ENCODE peak calls at places on chromosomes 13 and 19, in six cellular contexts. One of them, this sample, is unnamed.

GRCh38 chr19:42143341-42144234 is 11.3 kb upstream of the POU2F2 start:
- DNase-seq in KBM-7: peak; percentile 39
- DNase-seq in NCI-H2107: no peak
- DNase-seq in cardiac fibroblast: peak; percentile 52
- DNase-seq in B cell: no peak
- DNase-seq in stimulated activated CD8-positive, alpha-beta memory T cell treated with anti-CD3 and anti-CD28 coated beads, Interleukin-4, amount 100 ng/mL, for 1 hour: no peak
- DNase-seq in this sample: no peak

GRCh38 chr13:111314852-111315251 is 5.6 kb upstream of the TEX29 start:
- DNase-seq in NCI-H2107: no peak
- DNase-seq in B cell: peak; percentile 23
- DNase-seq in cardiac fibroblast: no peak
- DNase-seq in stimulated activated CD8-positive, alpha-beta memory T cell treated with anti-CD3 and anti-CD28 coated beads, Interleukin-4, amount 100 ng/mL, for 1 hour: no peak
- DNase-seq in KBM-7: no peak
- DNase-seq in this sample: no peak

GRCh38 chr19:16160943-16161560 is 12.3 kb downstream of the CIB3 start:
- DNase-seq in KBM-7: no peak
- DNase-seq in stimulated activated CD8-positive, alpha-beta memory T cell treated with anti-CD3 and anti-CD28 coated beads, Interleukin-4, amount 100 ng/mL, for 1 hour: no peak
- DNase-seq in B cell: no peak
- DNase-seq in NCI-H2107: no peak
- DNase-seq in cardiac fibroblast: peak; percentile 29
- DNase-seq in this sample: no peak

GRCh38 chr13:80217614-80218456 is 123.1 kb downstream of the SPRY2 start:
- DNase-seq in NCI-H2107: no peak
- DNase-seq in KBM-7: no peak
- DNase-seq in cardiac fibroblast: peak; percentile 91
- DNase-seq in stimulated activated CD8-positive, alpha-beta memory T cell treated with anti-CD3 and anti-CD28 coated beads, Interleukin-4, amount 100 ng/mL, for 1 hour: no peak
- DNase-seq in B cell: no peak
- DNase-seq in this sample: no peak

GRCh38 chr19:38989066-38989605 is 13.6 kb upstream of the FBXO17 start:
- DNase-seq in cardiac fibroblast: peak; percentile 10
- DNase-seq in KBM-7: no peak
- DNase-seq in B cell: no peak
- DNase-seq in stimulated activated CD8-positive, alpha-beta memory T cell treated with anti-CD3 and anti-CD28 coated beads, Interleukin-4, amount 100 ng/mL, for 1 hour: no peak
- DNase-seq in NCI-H2107: peak; percentile 12
- DNase-seq in this sample: peak; percentile 37

GRCh38 chr19:55465460-55466245 is 1.1 kb upstream of the C19orf85 start:
- DNase-seq in cardiac fibroblast: no peak
- DNase-seq in NCI-H2107: no peak
- DNase-seq in B cell: no peak
- DNase-seq in KBM-7: no peak
- DNase-seq in stimulated activated CD8-positive, alpha-beta memory T cell treated with anti-CD3 and anti-CD28 coated beads, Interleukin-4, amount 100 ng/mL, for 1 hour: no peak
- DNase-seq in this sample: no peak

GRCh38 chr13:97875911-97876310 is 77.6 kb upstream of the IPO5 start:
- DNase-seq in NCI-H2107: no peak
- DNase-seq in KBM-7: no peak
- DNase-seq in cardiac fibroblast: no peak
- DNase-seq in stimulated activated CD8-positive, alpha-beta memory T cell treated with anti-CD3 and anti-CD28 coated beads, Interleukin-4, amount 100 ng/mL, for 1 hour: no peak
- DNase-seq in B cell: no peak
- DNase-seq in this sample: peak; percentile 1

GRCh38 chr19:31553112-31553843 is 204.0 kb upstream of the TSHZ3 start:
- DNase-seq in stimulated activated CD8-positive, alpha-beta memory T cell treated with anti-CD3 and anti-CD28 coated beads, Interleukin-4, amount 100 ng/mL, for 1 hour: no peak
- DNase-seq in KBM-7: no peak
- DNase-seq in cardiac fibroblast: no peak
- DNase-seq in B cell: no peak
- DNase-seq in NCI-H2107: no peak
- DNase-seq in this sample: no peak

GRCh38 chr13:48233886-48234488 is 981 bp downstream of the ITM2B start:
- DNase-seq in cardiac fibroblast: peak; percentile 72
- DNase-seq in B cell: peak; percentile 50
- DNase-seq in NCI-H2107: no peak
- DNase-seq in KBM-7: no peak
- DNase-seq in stimulated activated CD8-positive, alpha-beta memory T cell treated with anti-CD3 and anti-CD28 coated beads, Interleukin-4, amount 100 ng/mL, for 1 hour: no peak
- DNase-seq in this sample: no peak

GRCh38 chr13:111898956-111899713 is 167.8 kb upstream of the SOX1 start:
- DNase-seq in stimulated activated CD8-positive, alpha-beta memory T cell treated with anti-CD3 and anti-CD28 coated beads, Interleukin-4, amount 100 ng/mL, for 1 hour: no peak
- DNase-seq in NCI-H2107: no peak
- DNase-seq in B cell: no peak
- DNase-seq in cardiac fibroblast: no peak
- DNase-seq in KBM-7: no peak
- DNase-seq in this sample: no peak

GRCh38 chr13:24574847-24575246 is 62.3 kb upstream of the PARP4 start:
- DNase-seq in NCI-H2107: no peak
- DNase-seq in KBM-7: no peak
- DNase-seq in cardiac fibroblast: no peak
- DNase-seq in B cell: no peak
- DNase-seq in stimulated activated CD8-positive, alpha-beta memory T cell treated with anti-CD3 and anti-CD28 coated beads, Interleukin-4, amount 100 ng/mL, for 1 hour: no peak
- DNase-seq in this sample: no peak

GRCh38 chr19:39303373-39304184 is 7.4 kb downstream of the IFNL1 start:
- DNase-seq in KBM-7: no peak
- DNase-seq in stimulated activated CD8-positive, alpha-beta memory T cell treated with anti-CD3 and anti-CD28 coated beads, Interleukin-4, amount 100 ng/mL, for 1 hour: no peak
- DNase-seq in cardiac fibroblast: no peak
- DNase-seq in B cell: no peak
- DNase-seq in NCI-H2107: no peak
- DNase-seq in this sample: no peak

GRCh38 chr19:41321600-41322270 is 11.8 kb downstream of the CCDC97 start:
- DNase-seq in stimulated activated CD8-positive, alpha-beta memory T cell treated with anti-CD3 and anti-CD28 coated beads, Interleukin-4, amount 100 ng/mL, for 1 hour: no peak
- DNase-seq in B cell: no peak
- DNase-seq in NCI-H2107: no peak
- DNase-seq in KBM-7: peak; percentile 44
- DNase-seq in cardiac fibroblast: peak; percentile 85
- DNase-seq in this sample: no peak

GRCh38 chr19:4456843-4457653 is 546 bp downstream of the UBXN6 start:
- DNase-seq in stimulated activated CD8-positive, alpha-beta memory T cell treated with anti-CD3 and anti-CD28 coated beads, Interleukin-4, amount 100 ng/mL, for 1 hour: no peak
- DNase-seq in KBM-7: no peak
- DNase-seq in B cell: peak; percentile 49
- DNase-seq in cardiac fibroblast: peak; percentile 87
- DNase-seq in NCI-H2107: no peak
- DNase-seq in this sample: peak; percentile 71

This sample was measured in NCI-H510A.